ENCODE peak calls at places on chromosomes 5 and 9, in nine cellular contexts. A, U, T, H, J, L, S, D and M are unnamed samples. For H3K27me3, the result is how much of the 10 kb centered on the place peaks cover.

GRCh38 chr9:20623021-20623747 is 885 bp upstream of the MLLT3 start:
- DNase-seq in U (no peak), H (peak), J (peak), T (no peak), L (peak), D (peak), A (peak), S (peak), M (peak)

GRCh38 chr5:179623906-179624741 is 653 bp upstream of the HNRNPH1 start:
- DNase-seq in J (no peak), L (peak), H (peak), D (no peak), T (no peak), A (no peak), U (no peak), S (peak), M (peak)

GRCh38 chr9:89430995-89431394 is 66.9 kb downstream of the SEMA4D start:
- DNase-seq in J (no peak), A (peak), H (no peak), D (no peak), L (peak), S (no peak), T (no peak), U (no peak), M (no peak)

GRCh38 chr5:178793156-178793555 is 62.7 kb upstream of the ZNF354A start:
- DNase-seq in H (peak), D (no peak), A (peak), S (no peak), U (peak), T (no peak), J (no peak), L (peak), M (no peak)

GRCh38 chr5:9951861-9952260 is 297.8 kb downstream of the ATPSCKMT start:
- DNase-seq in S (no peak), D (no peak), U (no peak), A (no peak), L (no peak), T (no peak), H (no peak), J (no peak), M (no peak)

GRCh38 chr5:75412111-75412990 is 75.3 kb downstream of the HMGCR start:
- DNase-seq in J (no peak), T (no peak), H (no peak), D (no peak), L (no peak), S (no peak), A (no peak), U (no peak), M (no peak)

GRCh38 chr5:97162045-97162444 is 19.6 kb upstream of the LIX1 start:
- DNase-seq in L (peak), D (peak), T (no peak), A (peak), U (peak), J (peak), S (no peak), H (peak), M (peak)

GRCh38 chr5:173158366-173158765 is 14.0 kb downstream of the BNIP1 start:
- DNase-seq in S (no peak), D (no peak), H (no peak), A (no peak), T (no peak), L (no peak), U (no peak), J (no peak), M (no peak)

GRCh38 chr5:55187370-55187769 is 14.4 kb upstream of the CDC20B start:
- DNase-seq in U (no peak), S (no peak), H (no peak), L (no peak), T (no peak), J (no peak), D (no peak), A (no peak), M (no peak)

GRCh38 chr9:77598961-77599360 is 49.2 kb downstream of the GNA14 start:
- DNase-seq in A (no peak), H (no peak), T (no peak), L (no peak), J (no peak), S (no peak), D (no peak), U (no peak), M (no peak)

GRCh38 chr5:172223901-172224873 is 30.2 kb downstream of the EFCAB9 start:
- DNase-seq in S (no peak), T (no peak), A (no peak), H (no peak), J (no peak), L (no peak), U (no peak), D (no peak), M (no peak)

GRCh38 chr5:91929522-91929817 is 546.4 kb upstream of the ARRDC3 start:
- DNase-seq in D (no peak), L (no peak), H (no peak), U (no peak), A (no peak), J (no peak), T (no peak), S (no peak), M (no peak)

GRCh38 chr5:91928751-91929521 is 545.8 kb upstream of the ARRDC3 start:
- DNase-seq in A (no peak), T (no peak), D (no peak), U (peak), H (no peak), L (no peak), S (no peak), J (no peak), M (no peak)

GRCh38 chr5:91927439-91927838 is 544.3 kb upstream of the ARRDC3 start:
- DNase-seq in L (no peak), T (no peak), S (no peak), H (no peak), J (no peak), U (no peak), A (no peak), D (no peak), M (no peak)

GRCh38 chr5:91925249-91925648 is 542.1 kb upstream of the ARRDC3 start:
- DNase-seq in L (no peak), T (no peak), D (no peak), A (no peak), H (no peak), J (no peak), S (no peak), U (no peak), M (no peak)
- TF ChIP-seq CTCF in L (no peak), T (no peak), D (no peak), A (no peak), H (no peak), J (no peak), S (no peak), U (no peak), M (no peak)

GRCh38 chr9:132166599-132166998 is 4.7 kb downstream of the NTNG2 start:
- DNase-seq in U (peak), T (no peak), J (no peak), H (no peak), D (no peak), A (no peak), L (no peak), S (no peak), M (no peak)
- H3K27me3 ChIP-seq in U (under half), T (under half), J (under half), H (under half), D (half or more), A (under half), L (half or more), S (half or more), M (under half)

GRCh38 chr5:437281-437771 is 5.7 kb upstream of the EXOC3 start:
- DNase-seq in D (no peak), U (peak), S (no peak), L (peak), T (no peak), H (peak), A (no peak), J (no peak), M (no peak)
- TF ChIP-seq EP300 in D (no peak), U (no peak), S (no peak), L (no peak), T (no peak), H (no peak), A (no peak), J (no peak), M (no peak)

DNA sequence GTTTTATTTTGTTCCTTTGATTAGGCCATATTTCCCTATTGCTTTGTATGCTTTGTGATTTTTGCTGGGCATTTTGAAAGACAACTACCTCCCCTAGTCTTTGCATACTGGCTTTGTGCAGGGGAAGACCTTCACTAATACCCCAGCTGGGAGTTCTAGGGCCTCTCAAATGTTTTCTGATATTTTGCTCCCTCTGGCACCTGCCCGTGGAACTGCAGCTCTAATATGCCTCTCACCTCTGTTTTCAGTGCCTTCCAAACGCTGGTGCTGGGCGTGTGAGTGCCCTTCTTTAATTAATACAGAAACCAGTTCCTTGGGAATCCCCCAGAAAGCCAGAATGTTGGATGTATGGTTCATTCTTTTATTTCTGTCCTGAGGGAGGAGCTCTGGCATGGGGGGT is 204.5 kb downstream of the COMMD10 start:
- DNase-seq in J (no peak), T (no peak), D (no peak), H (no peak), L (no peak), S (no peak), A (no peak), U (no peak), M (no peak)
- TF ChIP-seq CTCF in J (no peak), T (no peak), D (no peak), H (no peak), L (no peak), S (no peak), A (no peak), U (no peak), M (no peak)

DNA sequence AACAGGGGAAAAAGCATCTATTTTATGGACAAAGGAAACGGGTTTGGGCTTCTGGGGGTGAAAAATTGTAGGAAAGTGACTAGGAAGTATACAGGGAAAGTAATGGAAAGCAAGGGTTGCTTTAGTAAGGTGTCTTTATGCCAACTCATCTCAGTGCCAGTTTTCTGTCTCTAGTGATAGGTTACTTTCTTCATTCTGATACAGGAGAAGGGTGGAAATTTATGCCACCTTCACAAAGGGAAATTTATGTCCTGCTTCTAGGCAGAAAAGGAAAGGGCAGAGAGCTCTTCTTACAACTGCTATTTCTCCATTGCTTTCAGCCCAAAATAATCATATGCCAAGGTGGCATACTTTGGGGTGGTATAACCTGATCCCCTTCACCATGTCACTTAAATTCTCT is 20.1 kb upstream of the ERMP1 start:
- DNase-seq in A (no peak), U (no peak), S (no peak), J (no peak), L (no peak), T (no peak), D (no peak), H (no peak), M (no peak)
- H3K27me3 ChIP-seq in A (under half), U (under half), S (under half), J (under half), L (under half), T (under half), D (under half), H (under half), M (under half)

GRCh38 chr5:34411470-34412346 is 244.4 kb upstream of the RAI14 start:
- DNase-seq in A (no peak), T (no peak), H (no peak), L (no peak), U (no peak), S (no peak), D (no peak), J (no peak), M (no peak)
- TF ChIP-seq EP300 in A (no peak), T (no peak), H (no peak), L (no peak), U (no peak), S (no peak), D (no peak), J (no peak), M (no peak)

DNA sequence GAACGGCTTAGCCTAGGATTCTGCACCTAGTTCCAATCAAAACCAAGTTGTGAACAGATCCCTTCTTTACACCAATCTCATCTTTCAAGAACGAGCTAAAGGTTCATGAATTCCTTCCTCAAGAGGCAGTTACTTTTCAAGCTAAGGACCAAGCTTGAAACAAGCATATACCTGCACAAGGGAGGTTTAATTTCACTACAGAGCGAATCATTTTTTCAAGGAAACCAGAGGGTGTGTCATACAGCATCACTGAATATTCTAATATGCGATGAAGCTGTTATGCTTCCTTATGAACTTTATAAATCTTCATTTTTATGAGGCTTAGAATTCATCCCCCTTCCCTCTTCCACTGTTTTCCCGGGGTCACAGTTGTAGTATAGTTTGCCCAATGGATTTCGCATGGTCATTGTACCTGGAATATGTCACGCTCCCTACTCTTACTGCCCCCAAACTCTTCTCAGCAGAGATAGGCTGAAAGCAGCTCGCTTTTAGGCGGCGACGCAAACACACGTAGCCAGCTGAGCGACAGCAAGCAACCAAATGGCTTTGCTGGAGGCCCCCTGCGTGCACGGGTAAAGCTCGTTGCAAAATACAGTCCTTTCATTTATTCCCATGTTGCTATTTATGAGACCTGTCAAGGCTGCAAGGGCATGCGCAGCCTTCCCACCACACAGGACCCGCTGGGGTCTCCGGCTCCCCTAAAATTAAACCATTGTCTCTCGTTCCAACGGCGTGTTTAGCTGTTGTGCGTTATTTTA is 832 bp downstream of the LMBRD2 start:
- DNase-seq in D (no peak), L (peak), A (peak), T (no peak), J (peak), U (peak), S (no peak), H (no peak), M (peak)
- TF ChIP-seq CTCF in D (no peak), L (no peak), A (no peak), T (no peak), J (no peak), U (peak), S (no peak), H (no peak), M (no peak)

GRCh38 chr5:571791-572190 is 40.3 kb upstream of the CEP72 start:
- DNase-seq in H (peak), D (no peak), T (no peak), J (no peak), A (no peak), U (peak), L (no peak), S (no peak), M (no peak)
- H3K27me3 ChIP-seq in H (under half), D (under half), T (under half), J (under half), A (under half), U (under half), L (half or more), S (half or more), M (under half)

DNA sequence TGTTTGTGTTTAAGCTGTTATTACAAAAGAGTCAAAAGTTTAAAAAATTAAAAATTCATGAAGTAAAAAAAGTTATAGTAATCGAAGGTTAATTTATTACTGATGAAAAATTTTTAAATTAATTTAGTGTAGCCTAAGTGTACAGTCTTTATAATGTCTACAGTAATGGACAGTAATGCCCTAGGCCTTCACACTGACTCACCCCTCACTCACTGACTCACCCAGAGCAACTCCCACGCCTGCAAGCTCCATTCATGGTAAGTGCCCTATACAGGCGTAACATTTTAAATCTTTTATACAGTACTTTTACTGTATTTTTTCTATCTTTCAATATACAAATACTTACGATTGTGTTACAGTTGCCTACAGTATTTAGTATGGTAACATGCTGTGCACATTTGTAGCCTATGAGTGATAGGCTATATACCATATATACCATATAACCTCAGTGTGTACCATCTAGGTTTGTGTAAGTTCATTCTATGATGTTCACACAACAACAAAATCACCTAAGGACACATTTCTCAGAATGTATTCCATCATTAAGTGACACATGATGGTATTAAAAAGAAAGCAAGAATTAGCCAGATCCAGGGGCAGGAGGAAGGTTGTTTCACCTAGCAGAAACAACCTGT is 40.1 kb downstream of the DCAF10 start:
- DNase-seq in S (no peak), J (no peak), L (no peak), U (no peak), A (no peak), T (no peak), H (no peak), D (no peak), M (no peak)
- TF ChIP-seq EP300 in S (no peak), J (no peak), L (no peak), U (no peak), A (no peak), T (no peak), H (no peak), D (no peak), M (no peak)